ENCODE peak calls at places on chromosomes 1 and 21, in seven cellular contexts. J, G, X, L, F, C and V are unnamed samples.
A peak's percentile ranks its signal among the peaks of the same experiment; 100 is the strongest.

GRCh38 chr1:241627453-241628329 is 12.5 kb downstream of the CHML start:
- DNase-seq in J (no peak), G (peak; percentile 84), X (no peak), L (peak; percentile 53), F (peak; percentile 71), C (peak; percentile 36), V (no peak)

GRCh38 chr1:80218112-80218511 is 1211.6 kb upstream of the ADGRL4 start:
- DNase-seq in J (no peak), G (peak; percentile 75), X (no peak), L (peak; percentile 23), F (peak; percentile 53), C (peak; percentile 21), V (no peak)

GRCh38 chr1:228478912-228479665 is 8.1 kb upstream of the RNF187 start:
- DNase-seq in J (no peak), G (no peak), X (no peak), L (no peak), F (no peak), C (peak; percentile 50), V (no peak)

GRCh38 chr21:17231124-17231523 is 281.7 kb upstream of the CXADR start:
- DNase-seq in J (no peak), G (no peak), X (no peak), L (no peak), F (no peak), C (no peak), V (no peak)

GRCh38 chr21:35048183-35048601 is 910 bp downstream of the RUNX1 start:
- DNase-seq in J (no peak), G (no peak), X (no peak), L (no peak), F (peak; percentile 33), C (no peak), V (no peak)

GRCh38 chr1:84299536-84300260 is 1.8 kb upstream of the SAMD13 start:
- DNase-seq in J (no peak), G (peak; percentile 27), X (no peak), L (no peak), F (no peak), C (no peak), V (no peak)

GRCh38 chr1:180155202-180155682 is 573 bp downstream of the QSOX1 start:
- DNase-seq in J (no peak), G (no peak), X (no peak), L (no peak), F (peak; percentile 27), C (no peak), V (no peak)

GRCh38 chr1:197618065-197618464 is 157.2 kb downstream of the DENND1B start:
- DNase-seq in J (no peak), G (peak; percentile 22), X (no peak), L (no peak), F (no peak), C (no peak), V (no peak)

GRCh38 chr1:224116131-224116530 is 2.2 kb downstream of the FBXO28 start:
- DNase-seq in J (no peak), G (peak; percentile 71), X (no peak), L (no peak), F (peak; percentile 73), C (peak; percentile 55), V (no peak)

GRCh38 chr1:215730600-215730999 is 163.5 kb downstream of the KCTD3 start:
- DNase-seq in J (no peak), G (no peak), X (no peak), L (no peak), F (no peak), C (no peak), V (no peak)

GRCh38 chr1:3735683-3736070 is 16.6 kb upstream of the CCDC27 start:
- DNase-seq in J (no peak), G (no peak), X (no peak), L (no peak), F (no peak), C (no peak), V (no peak)

GRCh38 chr1:152502496-152503180 is 8.0 kb upstream of the LCE5A start:
- DNase-seq in J (no peak), G (no peak), X (no peak), L (no peak), F (peak; percentile 58), C (no peak), V (no peak)